ENCODE peak calls at places on chromosomes 12 and 14, in nine cellular contexts. E is HCT116, A is K562, D is type B pancreatic cell, P is GM13977, X is upper lobe of right lung, K is fibroblast of pulmonary artery, N is GM06990, M is endothelial cell. Z is an unnamed sample.

GRCh38 chr12:120012067-120012621 is 23.1 kb downstream of the BICDL1 start:
- DNase-seq in E (peak; percentile 18), D (no peak), X (no peak), P (peak; percentile 84), A (peak; percentile 14), K (peak; percentile 11), M (peak; percentile 18), N (peak; percentile 50), Z (no peak)

GRCh38 chr14:100881211-100882025 is 22.1 kb downstream of the RTL1 start:
- DNase-seq in P (no peak), N (no peak), A (no peak), D (no peak), X (peak; percentile 55), K (no peak), M (no peak), E (no peak), Z (no peak)

GRCh38 chr12:28051516-28052456 is 79.3 kb upstream of the PTHLH start:
- DNase-seq in P (no peak), N (no peak), D (no peak), A (no peak), E (no peak), M (no peak), X (no peak), K (peak; percentile 89), Z (no peak)

GRCh38 chr14:89730692-89731091 is 223.8 kb downstream of the EFCAB11 start:
- DNase-seq in M (no peak), D (no peak), A (no peak), P (no peak), X (no peak), E (no peak), K (no peak), N (no peak), Z (no peak)

GRCh38 chr12:101703487-101703886 is 6.0 kb downstream of the CHPT1 start:
- DNase-seq in K (no peak), M (no peak), N (no peak), P (no peak), X (no peak), D (no peak), E (no peak), A (no peak), Z (no peak)

GRCh38 chr14:52018252-52018651 is 28.9 kb downstream of the RTRAF start:
- DNase-seq in E (no peak), K (no peak), D (no peak), P (no peak), N (no peak), M (no peak), X (no peak), A (peak; percentile 10), Z (peak; percentile 51)

GRCh38 chr14:91245029-91245428 is 525 bp upstream of the GPR68 start:
- DNase-seq in D (no peak), X (no peak), K (no peak), A (no peak), M (no peak), E (no peak), P (no peak), N (no peak), Z (no peak)

GRCh38 chr12:32395031-32395430 is 4.3 kb upstream of the FGD4 start:
- DNase-seq in P (no peak), X (no peak), K (no peak), N (no peak), E (no peak), D (no peak), A (no peak), M (no peak), Z (no peak)

GRCh38 chr12:63276537-63277365 is 125.8 kb upstream of the AVPR1A start:
- DNase-seq in K (peak; percentile 15), X (no peak), E (peak; percentile 61), A (peak; percentile 38), M (peak; percentile 54), N (no peak), P (no peak), D (no peak), Z (peak; percentile 78)

GRCh38 chr12:47775100-47775911 is 2.3 kb downstream of the SLC48A1 start:
- DNase-seq in P (peak; percentile 53), N (no peak), D (no peak), A (peak; percentile 89), X (peak; percentile 66), E (no peak), K (peak; percentile 37), M (no peak), Z (no peak)

GRCh38 chr14:89351364-89351957 is 65.6 kb downstream of the FOXN3 start:
- DNase-seq in X (peak; percentile 77), P (peak; percentile 47), E (no peak), A (no peak), M (no peak), K (peak; percentile 55), D (no peak), N (peak; percentile 71), Z (no peak)

GRCh38 chr12:6337958-6338406 is 3.9 kb downstream of the TNFRSF1A start:
- DNase-seq in M (no peak), E (no peak), D (no peak), A (no peak), N (no peak), K (peak; percentile 63), P (no peak), X (no peak), Z (no peak)

GRCh38 chr14:92690171-92691011 is 58.0 kb downstream of the LGMN start:
- DNase-seq in D (no peak), P (no peak), M (peak; percentile 47), N (no peak), K (peak; percentile 65), A (peak; percentile 24), X (peak; percentile 67), E (peak; percentile 59), Z (peak; percentile 64)
- TF ChIP-seq CTCF in D (peak; percentile 59), P (peak; percentile 63), M (peak; percentile 15), N (peak; percentile 69), K (peak; percentile 60), A (peak; percentile 53), X (peak; percentile 41), E (peak; percentile 94), Z (peak; percentile 41)

GRCh38 chr14:50955373-50956043 is 11.2 kb upstream of the PYGL start:
- DNase-seq in E (peak; percentile 95), K (peak; percentile 88), A (peak; percentile 87), P (no peak), M (peak; percentile 26), N (no peak), X (peak; percentile 75), D (no peak), Z (peak; percentile 76)
- TF ChIP-seq CTCF in E (peak; percentile 64), K (peak; percentile 53), A (peak; percentile 65), P (no peak), M (no peak), N (peak; percentile 23), X (peak; percentile 30), D (peak; percentile 52), Z (no peak)

GRCh38 chr14:99177046-99177655 is 94.8 kb downstream of the BCL11B start:
- DNase-seq in P (no peak), E (no peak), D (no peak), N (no peak), M (no peak), K (no peak), X (no peak), A (no peak), Z (no peak)
- TF ChIP-seq CTCF in P (no peak), E (no peak), D (no peak), N (no peak), M (no peak), K (no peak), X (no peak), A (no peak), Z (no peak)

GRCh38 chr12:114636723-114637480 is 47.1 kb downstream of the TBX3 start:
- DNase-seq in A (no peak), D (no peak), N (no peak), X (no peak), M (peak; percentile 16), K (peak; percentile 26), P (no peak), E (no peak), Z (peak; percentile 18)
- TF ChIP-seq CTCF in A (peak; percentile 45), D (peak; percentile 62), N (no peak), X (peak; percentile 29), M (no peak), K (peak; percentile 51), P (no peak), E (peak; percentile 59), Z (peak; percentile 16)